ENCODE peak calls at places on chromosomes 13 and 19, in eight cellular contexts. One of them, this sample, is unnamed.
A peak's percentile ranks its signal among the peaks of the same experiment; 100 is the strongest.

GRCh38 chr13:25738342-25738771 is 313.5 kb downstream of the SHISA2 start:
- DNase-seq in pancreas: no peak
- DNase-seq in NCI-H1694 treated with DMSO at 0.1 percent for 48 hours: peak; percentile 75
- DNase-seq in GF-D8: no peak
- DNase-seq in tibial artery: no peak
- DNase-seq in posterior vena cava: no peak
- DNase-seq in activated T-cell treated with anti-CD3 and anti-CD28 coated beads for 24 hours: no peak
- DNase-seq in HFFc6: no peak
- DNase-seq in this sample: no peak

GRCh38 chr13:42807236-42807635 is 25.9 kb downstream of the FAM216B start:
- DNase-seq in tibial artery: no peak
- DNase-seq in activated T-cell treated with anti-CD3 and anti-CD28 coated beads for 24 hours: no peak
- DNase-seq in HFFc6: no peak
- DNase-seq in pancreas: no peak
- DNase-seq in NCI-H1694 treated with DMSO at 0.1 percent for 48 hours: no peak
- DNase-seq in posterior vena cava: no peak
- DNase-seq in GF-D8: no peak
- DNase-seq in this sample: no peak

GRCh38 chr13:105971720-105972119 is 563.7 kb downstream of the EFNB2 start:
- DNase-seq in HFFc6: no peak
- DNase-seq in activated T-cell treated with anti-CD3 and anti-CD28 coated beads for 24 hours: no peak
- DNase-seq in tibial artery: no peak
- DNase-seq in GF-D8: no peak
- DNase-seq in pancreas: no peak
- DNase-seq in NCI-H1694 treated with DMSO at 0.1 percent for 48 hours: no peak
- DNase-seq in posterior vena cava: no peak
- DNase-seq in this sample: no peak

GRCh38 chr19:56109216-56109615 is 11.9 kb downstream of the ZNF787 start:
- DNase-seq in NCI-H1694 treated with DMSO at 0.1 percent for 48 hours: no peak
- DNase-seq in activated T-cell treated with anti-CD3 and anti-CD28 coated beads for 24 hours: no peak
- DNase-seq in pancreas: no peak
- DNase-seq in tibial artery: no peak
- DNase-seq in GF-D8: no peak
- DNase-seq in posterior vena cava: no peak
- DNase-seq in HFFc6: no peak
- DNase-seq in this sample: no peak

GRCh38 chr13:110580800-110581199 is 19.3 kb upstream of the RAB20 start:
- DNase-seq in NCI-H1694 treated with DMSO at 0.1 percent for 48 hours: no peak
- DNase-seq in activated T-cell treated with anti-CD3 and anti-CD28 coated beads for 24 hours: no peak
- DNase-seq in tibial artery: no peak
- DNase-seq in HFFc6: no peak
- DNase-seq in posterior vena cava: no peak
- DNase-seq in pancreas: no peak
- DNase-seq in GF-D8: no peak
- DNase-seq in this sample: no peak

GRCh38 chr13:40895715-40896184 is 106.3 kb downstream of the SLC25A15 start:
- DNase-seq in GF-D8: no peak
- DNase-seq in HFFc6: no peak
- DNase-seq in pancreas: no peak
- DNase-seq in posterior vena cava: no peak
- DNase-seq in activated T-cell treated with anti-CD3 and anti-CD28 coated beads for 24 hours: no peak
- DNase-seq in tibial artery: no peak
- DNase-seq in NCI-H1694 treated with DMSO at 0.1 percent for 48 hours: no peak
- DNase-seq in this sample: no peak

GRCh38 chr13:28586585-28587540 is 72.1 kb upstream of the POMP start:
- DNase-seq in pancreas: no peak
- DNase-seq in posterior vena cava: no peak
- DNase-seq in tibial artery: no peak
- DNase-seq in HFFc6: no peak
- DNase-seq in GF-D8: no peak
- DNase-seq in activated T-cell treated with anti-CD3 and anti-CD28 coated beads for 24 hours: no peak
- DNase-seq in NCI-H1694 treated with DMSO at 0.1 percent for 48 hours: no peak
- DNase-seq in this sample: no peak

GRCh38 chr13:48533986-48534600 is 1.2 kb upstream of the RCBTB2 start:
- DNase-seq in pancreas: no peak
- DNase-seq in activated T-cell treated with anti-CD3 and anti-CD28 coated beads for 24 hours: no peak
- DNase-seq in NCI-H1694 treated with DMSO at 0.1 percent for 48 hours: no peak
- DNase-seq in posterior vena cava: no peak
- DNase-seq in HFFc6: no peak
- DNase-seq in GF-D8: peak; percentile 16
- DNase-seq in tibial artery: no peak
- DNase-seq in this sample: no peak

GRCh38 chr19:44814132-44814470 is 5.2 kb downstream of the BCAM start:
- DNase-seq in HFFc6: no peak
- DNase-seq in posterior vena cava: no peak
- DNase-seq in GF-D8: no peak
- DNase-seq in tibial artery: no peak
- DNase-seq in NCI-H1694 treated with DMSO at 0.1 percent for 48 hours: no peak
- DNase-seq in activated T-cell treated with anti-CD3 and anti-CD28 coated beads for 24 hours: no peak
- DNase-seq in pancreas: no peak
- DNase-seq in this sample: no peak

GRCh38 chr19:22331521-22331920 is 45.3 kb downstream of the ZNF729 start:
- DNase-seq in tibial artery: no peak
- DNase-seq in activated T-cell treated with anti-CD3 and anti-CD28 coated beads for 24 hours: no peak
- DNase-seq in posterior vena cava: no peak
- DNase-seq in NCI-H1694 treated with DMSO at 0.1 percent for 48 hours: no peak
- DNase-seq in HFFc6: no peak
- DNase-seq in pancreas: no peak
- DNase-seq in GF-D8: no peak
- DNase-seq in this sample: no peak

GRCh38 chr13:40438022-40438692 is 228.3 kb downstream of the FOXO1 start:
- DNase-seq in posterior vena cava: no peak
- DNase-seq in pancreas: no peak
- DNase-seq in HFFc6: no peak
- DNase-seq in NCI-H1694 treated with DMSO at 0.1 percent for 48 hours: no peak
- DNase-seq in tibial artery: no peak
- DNase-seq in GF-D8: no peak
- DNase-seq in activated T-cell treated with anti-CD3 and anti-CD28 coated beads for 24 hours: no peak
- DNase-seq in this sample: no peak

GRCh38 chr19:33235269-33235995 is 9.8 kb upstream of the SLC7A10 start:
- DNase-seq in activated T-cell treated with anti-CD3 and anti-CD28 coated beads for 24 hours: peak; percentile 65
- DNase-seq in GF-D8: peak; percentile 15
- DNase-seq in pancreas: peak; percentile 92
- DNase-seq in NCI-H1694 treated with DMSO at 0.1 percent for 48 hours: peak; percentile 67
- DNase-seq in tibial artery: peak; percentile 83
- DNase-seq in posterior vena cava: peak; percentile 94
- DNase-seq in HFFc6: peak; percentile 25
- DNase-seq in this sample: peak; percentile 94

GRCh38 chr19:17829855-17830566 is 8.7 kb upstream of the INSL3 start:
- DNase-seq in HFFc6: no peak
- DNase-seq in NCI-H1694 treated with DMSO at 0.1 percent for 48 hours: peak; percentile 29
- DNase-seq in GF-D8: no peak
- DNase-seq in activated T-cell treated with anti-CD3 and anti-CD28 coated beads for 24 hours: no peak
- DNase-seq in posterior vena cava: no peak
- DNase-seq in tibial artery: no peak
- DNase-seq in pancreas: no peak
- DNase-seq in this sample: peak; percentile 73

GRCh38 chr19:2561895-2562294 is 86.0 kb downstream of the GADD45B start:
- DNase-seq in HFFc6: no peak
- DNase-seq in activated T-cell treated with anti-CD3 and anti-CD28 coated beads for 24 hours: peak; percentile 58
- DNase-seq in NCI-H1694 treated with DMSO at 0.1 percent for 48 hours: no peak
- DNase-seq in posterior vena cava: peak; percentile 76
- DNase-seq in tibial artery: no peak
- DNase-seq in pancreas: peak; percentile 15
- DNase-seq in GF-D8: no peak
- DNase-seq in this sample: no peak

GRCh38 chr19:17755977-17756670 is 4.8 kb downstream of the FCHO1 start:
- DNase-seq in activated T-cell treated with anti-CD3 and anti-CD28 coated beads for 24 hours: no peak
- DNase-seq in pancreas: peak; percentile 73
- DNase-seq in HFFc6: no peak
- DNase-seq in GF-D8: no peak
- DNase-seq in NCI-H1694 treated with DMSO at 0.1 percent for 48 hours: peak; percentile 22
- DNase-seq in tibial artery: no peak
- DNase-seq in posterior vena cava: no peak
- DNase-seq in this sample: peak; percentile 89

GRCh38 chr19:38076337-38076736 is 147.7 kb downstream of the DPF1 start:
- DNase-seq in pancreas: no peak
- DNase-seq in NCI-H1694 treated with DMSO at 0.1 percent for 48 hours: no peak
- DNase-seq in tibial artery: no peak
- DNase-seq in HFFc6: no peak
- DNase-seq in activated T-cell treated with anti-CD3 and anti-CD28 coated beads for 24 hours: no peak
- DNase-seq in posterior vena cava: no peak
- DNase-seq in GF-D8: no peak
- DNase-seq in this sample: no peak

GRCh38 chr19:30722801-30723200 is 350.6 kb downstream of the ZNF536 start:
- DNase-seq in NCI-H1694 treated with DMSO at 0.1 percent for 48 hours: no peak
- DNase-seq in GF-D8: no peak
- DNase-seq in activated T-cell treated with anti-CD3 and anti-CD28 coated beads for 24 hours: no peak
- DNase-seq in tibial artery: no peak
- DNase-seq in pancreas: no peak
- DNase-seq in posterior vena cava: peak; percentile 49
- DNase-seq in HFFc6: no peak
- DNase-seq in this sample: peak; percentile 34

GRCh38 chr19:53549354-53549753 is 11.4 kb downstream of the ZNF331 start:
- DNase-seq in GF-D8: peak; percentile 24
- DNase-seq in NCI-H1694 treated with DMSO at 0.1 percent for 48 hours: no peak
- DNase-seq in activated T-cell treated with anti-CD3 and anti-CD28 coated beads for 24 hours: no peak
- DNase-seq in pancreas: no peak
- DNase-seq in tibial artery: no peak
- DNase-seq in HFFc6: peak; percentile 59
- DNase-seq in posterior vena cava: no peak
- DNase-seq in this sample: no peak

GRCh38 chr19:51664997-51665396 is 18.4 kb upstream of the SIGLEC14 start:
- DNase-seq in tibial artery: no peak
- DNase-seq in GF-D8: no peak
- DNase-seq in activated T-cell treated with anti-CD3 and anti-CD28 coated beads for 24 hours: no peak
- DNase-seq in pancreas: no peak
- DNase-seq in posterior vena cava: no peak
- DNase-seq in HFFc6: peak; percentile 36
- DNase-seq in NCI-H1694 treated with DMSO at 0.1 percent for 48 hours: no peak
- DNase-seq in this sample: no peak

GRCh38 chr13:111491659-111492058 is 171.2 kb downstream of the TEX29 start:
- DNase-seq in tibial artery: peak; percentile 2
- DNase-seq in GF-D8: no peak
- DNase-seq in posterior vena cava: peak; percentile 51
- DNase-seq in NCI-H1694 treated with DMSO at 0.1 percent for 48 hours: no peak
- DNase-seq in activated T-cell treated with anti-CD3 and anti-CD28 coated beads for 24 hours: no peak
- DNase-seq in pancreas: no peak
- DNase-seq in HFFc6: no peak
- DNase-seq in this sample: no peak

GRCh38 chr19:1079566-1080111 is 12.7 kb downstream of the ARHGAP45 start:
- DNase-seq in NCI-H1694 treated with DMSO at 0.1 percent for 48 hours: no peak
- DNase-seq in HFFc6: no peak
- DNase-seq in GF-D8: no peak
- DNase-seq in pancreas: peak; percentile 78
- DNase-seq in activated T-cell treated with anti-CD3 and anti-CD28 coated beads for 24 hours: no peak
- DNase-seq in tibial artery: no peak
- DNase-seq in posterior vena cava: peak; percentile 83
- DNase-seq in this sample: no peak

GRCh38 chr13:42272115-42272756 is at the start of gene AKAP11:
- DNase-seq in GF-D8: peak; percentile 27
- DNase-seq in activated T-cell treated with anti-CD3 and anti-CD28 coated beads for 24 hours: peak; percentile 33
- DNase-seq in HFFc6: no peak
- DNase-seq in tibial artery: peak; percentile 30
- DNase-seq in NCI-H1694 treated with DMSO at 0.1 percent for 48 hours: peak; percentile 23
- DNase-seq in posterior vena cava: no peak
- DNase-seq in pancreas: no peak
- DNase-seq in this sample: peak; percentile 74

GRCh38 chr13:87907202-87907601 is 236.0 kb downstream of the SLITRK5 start:
- DNase-seq in posterior vena cava: no peak
- DNase-seq in NCI-H1694 treated with DMSO at 0.1 percent for 48 hours: no peak
- DNase-seq in GF-D8: no peak
- DNase-seq in HFFc6: no peak
- DNase-seq in activated T-cell treated with anti-CD3 and anti-CD28 coated beads for 24 hours: no peak
- DNase-seq in tibial artery: no peak
- DNase-seq in pancreas: no peak
- DNase-seq in this sample: no peak

GRCh38 chr13:29582171-29582570 is 13.3 kb downstream of the SLC7A1 start:
- DNase-seq in activated T-cell treated with anti-CD3 and anti-CD28 coated beads for 24 hours: no peak
- DNase-seq in tibial artery: no peak
- DNase-seq in pancreas: no peak
- DNase-seq in posterior vena cava: no peak
- DNase-seq in HFFc6: no peak
- DNase-seq in NCI-H1694 treated with DMSO at 0.1 percent for 48 hours: no peak
- DNase-seq in GF-D8: no peak
- DNase-seq in this sample: no peak

GRCh38 chr13:40452741-40453665 is 213.4 kb downstream of the FOXO1 start:
- DNase-seq in NCI-H1694 treated with DMSO at 0.1 percent for 48 hours: no peak
- DNase-seq in pancreas: no peak
- DNase-seq in activated T-cell treated with anti-CD3 and anti-CD28 coated beads for 24 hours: no peak
- DNase-seq in posterior vena cava: no peak
- DNase-seq in tibial artery: no peak
- DNase-seq in GF-D8: no peak
- DNase-seq in HFFc6: peak; percentile 27
- DNase-seq in this sample: no peak

GRCh38 chr19:18300930-18301717 is 19.7 kb upstream of the JUND start:
- DNase-seq in HFFc6: peak; percentile 81
- DNase-seq in posterior vena cava: peak; percentile 95
- DNase-seq in pancreas: peak; percentile 87
- DNase-seq in tibial artery: peak; percentile 86
- DNase-seq in NCI-H1694 treated with DMSO at 0.1 percent for 48 hours: no peak
- DNase-seq in activated T-cell treated with anti-CD3 and anti-CD28 coated beads for 24 hours: no peak
- DNase-seq in GF-D8: no peak
- DNase-seq in this sample: no peak

GRCh38 chr13:109743706-109744453 is 42.5 kb downstream of the IRS2 start:
- DNase-seq in NCI-H1694 treated with DMSO at 0.1 percent for 48 hours: peak; percentile 75
- DNase-seq in activated T-cell treated with anti-CD3 and anti-CD28 coated beads for 24 hours: no peak
- DNase-seq in pancreas: no peak
- DNase-seq in posterior vena cava: no peak
- DNase-seq in HFFc6: peak; percentile 49
- DNase-seq in tibial artery: no peak
- DNase-seq in GF-D8: peak; percentile 27
- DNase-seq in this sample: peak; percentile 38